ENCODE peak calls at places on chromosomes 1 and 21, in seven cellular contexts. B, R, C, D, K, F and L are unnamed samples. For H3K9me3 and H3K27me3, the result is how much of the 10 kb centered on the place peaks cover.

GRCh38 chr1:85494074-85494956 is 29.4 kb upstream of the DDAH1 start:
- DNase-seq in K (no peak), R (no peak), D (no peak), F (peak), C (no peak), B (no peak), L (no peak)

GRCh38 chr1:17136936-17137335 is 17.7 kb upstream of the PADI2 start:
- DNase-seq in B (no peak), K (no peak), C (no peak), F (no peak), R (no peak), D (no peak), L (no peak)

GRCh38 chr1:74436078-74436477 is 76.3 kb downstream of the LRRC53 start:
- DNase-seq in F (no peak), B (no peak), R (no peak), C (no peak), D (no peak), K (no peak), L (no peak)

GRCh38 chr1:118905206-118905605 is 82.9 kb downstream of the TBX15 start:
- DNase-seq in R (no peak), F (no peak), K (no peak), D (no peak), B (no peak), C (no peak), L (no peak)

GRCh38 chr1:225299624-225300023 is 128.2 kb downstream of the LBR start:
- DNase-seq in D (no peak), K (no peak), F (no peak), C (no peak), R (no peak), B (no peak), L (peak)

GRCh38 chr1:32215629-32216505 is 6.3 kb downstream of the TMEM234 start:
- DNase-seq in C (peak), B (peak), R (peak), K (peak), F (peak), D (peak), L (peak)

GRCh38 chr1:76501576-76502219 is 365.6 kb upstream of the ST6GALNAC5 start:
- DNase-seq in R (peak), K (no peak), F (no peak), B (no peak), D (no peak), C (no peak), L (no peak)

GRCh38 chr1:72371259-72372035 is 89.1 kb upstream of the NEGR1 start:
- DNase-seq in D (no peak), F (no peak), R (no peak), C (no peak), B (no peak), K (no peak), L (peak)

GRCh38 chr1:115946116-115946515 is 30.2 kb upstream of the SLC22A15 start:
- DNase-seq in K (no peak), B (no peak), C (no peak), D (no peak), F (no peak), R (no peak), L (no peak)

DNA sequence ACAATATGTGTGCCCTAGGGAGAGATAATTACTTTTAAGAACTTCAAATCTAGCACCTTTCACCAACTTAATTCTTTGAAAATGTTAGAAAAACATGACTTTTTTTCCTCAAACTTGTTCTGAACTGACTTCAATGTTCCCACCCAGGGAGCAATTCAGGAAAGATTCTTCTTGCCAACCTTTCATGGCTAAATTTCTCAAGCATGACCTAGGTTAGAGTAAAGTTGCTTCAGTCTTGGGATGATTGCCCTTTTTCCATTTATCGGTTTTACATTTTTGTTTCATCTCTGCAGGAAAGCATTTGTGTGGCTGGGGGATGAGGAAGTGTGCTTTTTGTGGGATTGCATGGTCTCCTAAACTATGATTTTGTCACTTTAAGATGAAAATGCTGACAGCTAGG is 647.7 kb downstream of the LTN1 start:
- DNase-seq in B (no peak), K (no peak), R (no peak), D (no peak), C (no peak), F (no peak), L (no peak)
- H3K9me3 ChIP-seq in B (under half), K (under half), R (under half), D (under half), C (under half), F (under half), L (under half)

GRCh38 chr1:94285026-94285654 is 47.8 kb upstream of the ARHGAP29 start:
- DNase-seq in C (no peak), F (no peak), B (peak), R (no peak), D (no peak), K (no peak), L (peak)
- H3K27ac ChIP-seq in C (no peak), F (no peak), B (peak), R (no peak), D (no peak), K (no peak), L (no peak)

GRCh38 chr1:22190251-22190650 is 47.4 kb upstream of the WNT4 start:
- DNase-seq in F (no peak), R (no peak), C (no peak), K (no peak), B (no peak), D (no peak), L (no peak)

GRCh38 chr1:22189619-22190018 is 46.7 kb upstream of the WNT4 start:
- DNase-seq in B (no peak), D (no peak), F (no peak), K (no peak), R (no peak), C (no peak), L (no peak)

GRCh38 chr1:22190731-22191130 is 47.8 kb upstream of the WNT4 start:
- DNase-seq in C (no peak), F (no peak), K (no peak), B (no peak), D (no peak), R (no peak), L (no peak)

GRCh38 chr1:22188436-22188835 is 45.5 kb upstream of the WNT4 start:
- DNase-seq in F (no peak), B (no peak), R (no peak), K (no peak), C (no peak), D (no peak), L (no peak)

DNA sequence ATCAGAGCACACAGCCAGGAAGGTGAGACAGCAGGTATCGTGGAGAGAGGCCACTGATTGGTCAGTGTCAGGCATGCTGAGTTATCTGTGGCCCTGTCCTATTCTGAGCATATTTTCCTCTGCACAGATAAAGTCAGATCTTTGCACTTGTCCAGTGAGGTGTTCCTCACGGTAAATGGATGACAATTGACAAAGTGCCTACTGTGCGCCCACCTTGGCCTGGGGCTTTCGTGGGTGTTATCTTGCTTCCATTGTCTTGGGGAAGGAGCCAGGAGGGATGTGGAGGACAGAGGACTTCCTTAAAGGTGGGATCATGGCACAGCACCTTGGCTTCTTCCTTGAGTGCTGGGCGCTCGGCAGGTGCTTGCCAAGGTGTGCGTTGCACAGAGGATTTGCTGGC is 46.0 kb upstream of the WNT4 start:
- DNase-seq in D (no peak), F (no peak), C (no peak), R (no peak), B (no peak), K (no peak), L (no peak)
- H3K27me3 ChIP-seq in D (under half), F (under half), C (under half), R (under half), B (under half), K (half or more), L (under half)

GRCh38 chr1:248757784-248758195 is 2.2 kb upstream of the LYPD8 start:
- DNase-seq in D (peak), K (no peak), F (no peak), C (no peak), R (no peak), B (no peak), L (no peak)

GRCh38 chr1:248756636-248757035 is 1.1 kb upstream of the LYPD8 start:
- DNase-seq in C (no peak), R (no peak), K (no peak), F (no peak), D (no peak), B (no peak), L (no peak)

GRCh38 chr1:248758352-248758751 is 2.8 kb upstream of the LYPD8 start:
- DNase-seq in D (no peak), C (no peak), F (no peak), K (no peak), B (no peak), R (no peak), L (no peak)

GRCh38 chr1:248756151-248756550 is 592 bp upstream of the LYPD8 start:
- DNase-seq in K (no peak), B (no peak), F (no peak), C (no peak), R (no peak), D (no peak), L (no peak)

GRCh38 chr1:248759644-248760043 is 4.1 kb upstream of the LYPD8 start:
- DNase-seq in D (no peak), B (no peak), F (no peak), K (no peak), C (no peak), R (no peak), L (no peak)
- H3K9me3 ChIP-seq in D (under half), B (under half), F (under half), K (under half), C (under half), R (under half), L (under half)

DNA sequence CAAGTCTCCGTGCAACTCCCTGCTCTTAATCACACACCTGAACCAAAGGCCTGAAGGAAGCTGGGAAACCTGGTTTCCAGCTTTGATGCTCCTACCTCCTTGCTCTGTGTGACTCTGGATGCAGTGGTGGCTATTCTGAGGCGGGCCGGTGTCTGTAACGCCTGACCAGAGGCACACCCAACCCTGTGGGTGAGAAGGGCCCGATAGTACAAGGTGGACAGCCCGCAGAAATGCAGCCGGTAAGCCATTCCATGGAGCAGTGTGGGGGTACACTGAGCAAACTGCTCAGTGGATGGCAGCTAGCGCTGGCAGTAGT is 36.1 kb downstream of the AHDC1 start:
- DNase-seq in K (peak), C (no peak), D (no peak), F (no peak), R (no peak), B (no peak), L (no peak)
- H3K27ac ChIP-seq in K (peak), C (peak), D (peak), F (peak), R (peak), B (no peak), L (peak)

GRCh38 chr1:20237646-20238045 is 51.3 kb upstream of the PLA2G2C start:
- DNase-seq in B (no peak), R (no peak), C (no peak), F (peak), K (no peak), D (no peak), L (no peak)
- H3K27me3 ChIP-seq in B (under half), R (under half), C (under half), F (under half), K (half or more), D (under half), L (under half)

DNA sequence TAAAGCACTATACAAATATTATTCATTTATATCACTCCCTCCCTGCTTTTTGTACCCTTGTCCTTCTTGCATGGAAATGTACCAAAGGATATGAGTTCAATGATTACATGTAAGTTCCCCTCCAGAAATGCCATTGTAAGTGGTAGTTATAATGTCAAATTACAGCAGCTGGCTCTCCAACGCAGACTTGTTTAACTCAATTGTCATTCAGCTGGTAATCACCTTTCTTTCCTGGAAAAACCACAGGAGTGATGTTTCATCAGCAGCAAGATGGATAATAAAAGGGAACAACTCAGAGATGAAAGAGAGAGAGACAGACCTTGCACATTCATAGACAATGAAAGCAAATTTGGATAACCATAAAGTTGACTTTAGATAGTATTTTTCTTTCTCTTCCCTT is 578.6 kb upstream of the PBX1 start:
- DNase-seq in D (no peak), F (no peak), B (no peak), K (no peak), C (no peak), R (no peak), L (no peak)
- H3K9me3 ChIP-seq in D (under half), F (under half), B (under half), K (under half), C (under half), R (under half), L (under half)

DNA sequence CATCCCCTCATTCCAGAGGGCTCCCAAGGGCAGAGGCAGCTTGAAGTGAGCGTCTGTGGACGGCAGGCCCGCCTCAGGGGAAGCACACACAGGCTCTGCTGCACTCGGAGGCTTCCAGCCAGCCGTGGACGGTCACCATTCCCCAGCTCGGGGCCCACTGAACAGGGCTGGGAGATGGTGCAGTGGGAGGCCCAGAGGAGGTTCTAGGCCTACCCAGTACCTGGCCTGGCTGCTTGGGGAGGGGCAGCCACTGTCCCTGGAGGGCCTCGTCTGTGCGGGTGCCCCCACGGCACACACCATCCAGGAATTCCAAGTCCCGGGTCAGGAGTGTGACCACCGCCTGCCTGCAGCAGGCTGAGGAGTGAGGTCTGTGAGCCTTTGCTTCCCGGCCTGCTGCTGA is 80.4 kb downstream of the SIK1 start:
- DNase-seq in R (no peak), F (no peak), B (no peak), C (no peak), D (no peak), K (no peak), L (no peak)
- H3K27ac ChIP-seq in R (no peak), F (no peak), B (no peak), C (no peak), D (no peak), K (no peak), L (peak)

DNA sequence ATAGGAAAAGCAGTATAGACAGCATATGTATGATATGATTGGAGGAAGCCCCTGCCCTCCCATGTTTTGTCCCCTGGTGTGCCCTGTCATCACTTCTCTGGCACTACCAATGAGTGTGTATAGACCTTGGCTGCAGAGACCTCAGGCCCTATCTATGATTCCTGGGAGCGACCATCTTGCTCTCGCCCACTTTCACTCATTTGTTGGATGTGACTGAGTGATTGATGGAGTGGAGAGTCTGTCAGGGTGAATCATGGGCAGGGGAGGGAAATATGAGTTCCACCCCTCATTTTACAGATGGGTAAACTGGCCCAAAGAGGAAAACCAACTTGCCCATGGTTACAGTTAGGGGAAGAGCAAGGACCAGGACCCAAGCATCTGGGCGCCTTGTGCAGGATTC is 14.9 kb downstream of the SLC30A1 start:
- DNase-seq in D (no peak), B (no peak), C (no peak), K (no peak), F (no peak), R (no peak), L (no peak)
- H3K27me3 ChIP-seq in D (under half), B (under half), C (under half), K (under half), F (under half), R (under half), L (under half)

DNA sequence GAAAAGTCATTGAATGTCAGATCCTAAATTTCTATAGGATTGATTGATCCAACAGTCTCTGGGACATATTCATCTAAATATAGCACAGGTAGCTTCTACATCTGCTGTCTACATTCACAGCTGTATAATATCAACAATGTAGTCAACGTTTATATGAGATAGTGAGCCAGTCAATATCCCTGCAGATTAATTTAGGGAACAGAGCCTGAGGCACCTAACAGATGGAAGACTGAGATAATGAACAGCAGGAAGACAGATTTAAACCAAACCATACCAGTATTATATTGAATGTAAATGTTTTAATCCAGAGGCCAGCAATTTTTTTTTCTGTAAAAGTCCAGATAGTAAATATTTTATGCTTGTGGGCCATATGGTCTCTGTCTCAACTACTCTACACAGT is 2072.4 kb downstream of the MRPL39 start:
- DNase-seq in B (no peak), K (no peak), F (no peak), R (no peak), C (no peak), D (no peak), L (no peak)
- H3K9me3 ChIP-seq in B (under half), K (under half), F (under half), R (under half), C (under half), D (under half), L (under half)